ENCODE peak calls at places on chromosomes 6 and 20, in seven cellular contexts. One of them, this sample, is unnamed.

GRCh38 chr6:166202321-166202733 is 34.7 kb upstream of the TBXT start:
- DNase-seq in HEK293T: no peak
- DNase-seq in ELR: no peak
- DNase-seq in activated CD8-positive, alpha-beta memory T cell treated with anti-CD3 and anti-CD28 coated beads for 24 hours: no peak
- DNase-seq in LoVo: no peak
- DNase-seq in T-cell: no peak
- DNase-seq in NCI-H524: no peak
- DNase-seq in this sample: no peak

GRCh38 chr6:12289655-12290489 is at the start of gene EDN1:
- DNase-seq in HEK293T: peak
- DNase-seq in ELR: peak
- DNase-seq in activated CD8-positive, alpha-beta memory T cell treated with anti-CD3 and anti-CD28 coated beads for 24 hours: peak
- DNase-seq in LoVo: peak
- DNase-seq in T-cell: peak
- DNase-seq in NCI-H524: peak
- DNase-seq in this sample: no peak

GRCh38 chr20:2814076-2814475 is 711 bp upstream of the C20orf141 start:
- DNase-seq in HEK293T: no peak
- DNase-seq in ELR: peak
- DNase-seq in activated CD8-positive, alpha-beta memory T cell treated with anti-CD3 and anti-CD28 coated beads for 24 hours: no peak
- DNase-seq in LoVo: no peak
- DNase-seq in T-cell: no peak
- DNase-seq in NCI-H524: peak
- DNase-seq in this sample: no peak

GRCh38 chr20:61535536-61535935 is 283.5 kb downstream of the CDH4 start:
- DNase-seq in HEK293T: no peak
- DNase-seq in ELR: no peak
- DNase-seq in activated CD8-positive, alpha-beta memory T cell treated with anti-CD3 and anti-CD28 coated beads for 24 hours: no peak
- DNase-seq in LoVo: no peak
- DNase-seq in T-cell: no peak
- DNase-seq in NCI-H524: no peak
- DNase-seq in this sample: no peak

GRCh38 chr6:113733386-113733785 is 123.8 kb upstream of the MARCKS start:
- DNase-seq in HEK293T: no peak
- DNase-seq in ELR: no peak
- DNase-seq in activated CD8-positive, alpha-beta memory T cell treated with anti-CD3 and anti-CD28 coated beads for 24 hours: no peak
- DNase-seq in LoVo: no peak
- DNase-seq in T-cell: no peak
- DNase-seq in NCI-H524: peak
- DNase-seq in this sample: no peak

GRCh38 chr6:27294409-27294808 is 17.7 kb downstream of the POM121L2 start:
- DNase-seq in HEK293T: no peak
- DNase-seq in ELR: no peak
- DNase-seq in activated CD8-positive, alpha-beta memory T cell treated with anti-CD3 and anti-CD28 coated beads for 24 hours: no peak
- DNase-seq in LoVo: no peak
- DNase-seq in T-cell: no peak
- DNase-seq in NCI-H524: peak
- DNase-seq in this sample: no peak

GRCh38 chr6:166572370-166573261 is 13.9 kb downstream of the RAMACL start:
- DNase-seq in HEK293T: no peak
- DNase-seq in ELR: peak
- DNase-seq in activated CD8-positive, alpha-beta memory T cell treated with anti-CD3 and anti-CD28 coated beads for 24 hours: no peak
- DNase-seq in LoVo: no peak
- DNase-seq in T-cell: no peak
- DNase-seq in NCI-H524: no peak
- DNase-seq in this sample: no peak

GRCh38 chr20:14414560-14414959 is 77.1 kb upstream of the FLRT3 start:
- DNase-seq in HEK293T: no peak
- DNase-seq in ELR: no peak
- DNase-seq in activated CD8-positive, alpha-beta memory T cell treated with anti-CD3 and anti-CD28 coated beads for 24 hours: no peak
- DNase-seq in LoVo: no peak
- DNase-seq in T-cell: no peak
- DNase-seq in NCI-H524: no peak
- DNase-seq in this sample: no peak

GRCh38 chr6:32886674-32887383 is 32.8 kb downstream of the PSMB9 start:
- DNase-seq in HEK293T: no peak
- DNase-seq in ELR: peak
- DNase-seq in activated CD8-positive, alpha-beta memory T cell treated with anti-CD3 and anti-CD28 coated beads for 24 hours: no peak
- DNase-seq in LoVo: peak
- DNase-seq in T-cell: no peak
- DNase-seq in NCI-H524: peak
- DNase-seq in this sample: no peak

GRCh38 chr6:33008944-33009861 is at the start of gene HLA-DOA:
- DNase-seq in HEK293T: peak
- DNase-seq in ELR: peak
- DNase-seq in activated CD8-positive, alpha-beta memory T cell treated with anti-CD3 and anti-CD28 coated beads for 24 hours: peak
- DNase-seq in LoVo: no peak
- DNase-seq in T-cell: peak
- DNase-seq in NCI-H524: peak
- DNase-seq in this sample: no peak

GRCh38 chr20:62219992-62220665 is at the start of gene HRH3:
- DNase-seq in HEK293T: peak
- DNase-seq in ELR: peak
- DNase-seq in activated CD8-positive, alpha-beta memory T cell treated with anti-CD3 and anti-CD28 coated beads for 24 hours: peak
- DNase-seq in LoVo: no peak
- DNase-seq in T-cell: peak
- DNase-seq in NCI-H524: peak
- DNase-seq in this sample: no peak

GRCh38 chr20:55514498-55514897 is 490.8 kb downstream of the CBLN4 start:
- DNase-seq in HEK293T: no peak
- DNase-seq in ELR: no peak
- DNase-seq in activated CD8-positive, alpha-beta memory T cell treated with anti-CD3 and anti-CD28 coated beads for 24 hours: no peak
- DNase-seq in LoVo: peak
- DNase-seq in T-cell: no peak
- DNase-seq in NCI-H524: no peak
- DNase-seq in this sample: no peak

GRCh38 chr6:16901777-16902176 is 140.5 kb upstream of the ATXN1 start:
- DNase-seq in HEK293T: no peak
- DNase-seq in ELR: peak
- DNase-seq in activated CD8-positive, alpha-beta memory T cell treated with anti-CD3 and anti-CD28 coated beads for 24 hours: no peak
- DNase-seq in LoVo: peak
- DNase-seq in T-cell: no peak
- DNase-seq in NCI-H524: no peak
- DNase-seq in this sample: peak

GRCh38 chr6:41548098-41548840 is 2.1 kb downstream of the FOXP4 start:
- DNase-seq in HEK293T: no peak
- DNase-seq in ELR: no peak
- DNase-seq in activated CD8-positive, alpha-beta memory T cell treated with anti-CD3 and anti-CD28 coated beads for 24 hours: peak
- DNase-seq in LoVo: no peak
- DNase-seq in T-cell: no peak
- DNase-seq in NCI-H524: no peak
- DNase-seq in this sample: no peak

GRCh38 chr6:70709826-70710225 is 42.1 kb downstream of the SMAP1 start:
- DNase-seq in HEK293T: no peak
- DNase-seq in ELR: peak
- DNase-seq in activated CD8-positive, alpha-beta memory T cell treated with anti-CD3 and anti-CD28 coated beads for 24 hours: no peak
- DNase-seq in LoVo: peak
- DNase-seq in T-cell: no peak
- DNase-seq in NCI-H524: no peak
- DNase-seq in this sample: no peak

GRCh38 chr6:44133003-44133931 is 5.9 kb downstream of the TMEM63B start:
- DNase-seq in HEK293T: peak
- DNase-seq in ELR: peak
- DNase-seq in activated CD8-positive, alpha-beta memory T cell treated with anti-CD3 and anti-CD28 coated beads for 24 hours: no peak
- DNase-seq in LoVo: no peak
- DNase-seq in T-cell: no peak
- DNase-seq in NCI-H524: peak
- DNase-seq in this sample: no peak

GRCh38 chr6:118263929-118264486 is 284.1 kb upstream of the PLN start:
- DNase-seq in HEK293T: peak
- DNase-seq in ELR: peak
- DNase-seq in activated CD8-positive, alpha-beta memory T cell treated with anti-CD3 and anti-CD28 coated beads for 24 hours: no peak
- DNase-seq in LoVo: no peak
- DNase-seq in T-cell: no peak
- DNase-seq in NCI-H524: peak
- DNase-seq in this sample: no peak

GRCh38 chr6:109139109-109139508 is 43.8 kb downstream of the CEP57L1 start:
- DNase-seq in HEK293T: no peak
- DNase-seq in ELR: peak
- DNase-seq in activated CD8-positive, alpha-beta memory T cell treated with anti-CD3 and anti-CD28 coated beads for 24 hours: no peak
- DNase-seq in LoVo: peak
- DNase-seq in T-cell: no peak
- DNase-seq in NCI-H524: no peak
- DNase-seq in this sample: no peak

GRCh38 chr6:32816746-32817204 is at the start of gene HLA-DOB:
- DNase-seq in HEK293T: peak
- DNase-seq in ELR: peak
- DNase-seq in activated CD8-positive, alpha-beta memory T cell treated with anti-CD3 and anti-CD28 coated beads for 24 hours: no peak
- DNase-seq in LoVo: peak
- DNase-seq in T-cell: no peak
- DNase-seq in NCI-H524: no peak
- DNase-seq in this sample: no peak

GRCh38 chr6:29815118-29815750 is 12.4 kb upstream of the HLA-G start:
- DNase-seq in HEK293T: no peak
- DNase-seq in ELR: no peak
- DNase-seq in activated CD8-positive, alpha-beta memory T cell treated with anti-CD3 and anti-CD28 coated beads for 24 hours: no peak
- DNase-seq in LoVo: no peak
- DNase-seq in T-cell: no peak
- DNase-seq in NCI-H524: no peak
- DNase-seq in this sample: no peak

GRCh38 chr20:14879020-14879697 is 541.7 kb upstream of the FLRT3 start:
- DNase-seq in HEK293T: no peak
- DNase-seq in ELR: peak
- DNase-seq in activated CD8-positive, alpha-beta memory T cell treated with anti-CD3 and anti-CD28 coated beads for 24 hours: no peak
- DNase-seq in LoVo: peak
- DNase-seq in T-cell: no peak
- DNase-seq in NCI-H524: no peak
- DNase-seq in this sample: no peak

GRCh38 chr6:16105874-16106273 is 23.0 kb upstream of the MYLIP start:
- DNase-seq in HEK293T: no peak
- DNase-seq in ELR: no peak
- DNase-seq in activated CD8-positive, alpha-beta memory T cell treated with anti-CD3 and anti-CD28 coated beads for 24 hours: no peak
- DNase-seq in LoVo: no peak
- DNase-seq in T-cell: no peak
- DNase-seq in NCI-H524: no peak
- DNase-seq in this sample: no peak